ENCODE peak calls at places on chromosomes 13 and 19, in six cellular contexts. G, J, N, B, H and D are unnamed samples.

GRCh38 chr19:45215391-45216191 is 29.6 kb downstream of the EXOC3L2 start:
- DNase-seq in H (no peak), G (no peak), J (no peak), B (no peak), N (no peak), D (no peak)

GRCh38 chr13:95352486-95352885 is 51.2 kb upstream of the ABCC4 start:
- DNase-seq in H (no peak), G (no peak), N (no peak), B (no peak), J (no peak), D (no peak)

GRCh38 chr19:56350416-56351045 is 35.9 kb upstream of the ZSCAN5A start:
- DNase-seq in B (peak), J (peak), N (peak), G (no peak), H (peak), D (peak)

GRCh38 chr13:41622545-41623429 is 165.4 kb downstream of the RGCC start:
- DNase-seq in G (no peak), H (no peak), B (no peak), N (no peak), J (peak), D (no peak)

GRCh38 chr19:11169896-11170678 is 14.5 kb upstream of the SPC24 start:
- DNase-seq in N (no peak), J (no peak), H (no peak), G (no peak), B (no peak), D (no peak)

GRCh38 chr19:38736036-38736412 is 8.2 kb downstream of the CAPN12 start:
- DNase-seq in G (no peak), N (no peak), H (peak), B (peak), J (peak), D (no peak)

GRCh38 chr19:19595171-19595701 is 23.3 kb downstream of the PBX4 start:
- DNase-seq in H (no peak), B (no peak), G (no peak), J (peak), N (no peak), D (peak)

GRCh38 chr13:51518847-51519246 is 65.4 kb upstream of the WDFY2 start:
- DNase-seq in G (peak), N (no peak), B (no peak), J (peak), H (no peak), D (no peak)

GRCh38 chr13:113856716-113857065 is 7.2 kb downstream of the GAS6 start:
- DNase-seq in H (no peak), B (no peak), J (peak), N (no peak), G (no peak), D (no peak)

GRCh38 chr19:45115809-45116615 is 23.0 kb downstream of the PPP1R37 start:
- DNase-seq in B (no peak), N (peak), H (no peak), G (no peak), J (no peak), D (peak)